ENCODE peak calls at places on chromosome 19, in nine cellular contexts. One of them, this sample, is unnamed.

GRCh38 chr19:9914001-9914314 is 22.4 kb downstream of the OLFM2 start:
- DNase-seq in AG10803: no peak
- DNase-seq in myocyte: no peak
- DNase-seq in effector memory CD4-positive, alpha-beta T cell: no peak
- DNase-seq in left ventricle myocardium superior: no peak
- DNase-seq in cardiac fibroblast: no peak
- DNase-seq in H4: no peak
- DNase-seq in A549: peak
- DNase-seq in cardiac muscle cell: no peak
- DNase-seq in this sample: no peak

GRCh38 chr19:58554494-58555368 is at the start of gene CHMP2A:
- DNase-seq in AG10803: peak
- DNase-seq in myocyte: peak
- DNase-seq in effector memory CD4-positive, alpha-beta T cell: peak
- DNase-seq in left ventricle myocardium superior: peak
- DNase-seq in cardiac fibroblast: peak
- DNase-seq in H4: peak
- DNase-seq in A549: peak
- DNase-seq in cardiac muscle cell: peak
- DNase-seq in this sample: peak

GRCh38 chr19:9883231-9883758 is 48.2 kb downstream of the PIN1 start:
- DNase-seq in AG10803: no peak
- DNase-seq in myocyte: peak
- DNase-seq in effector memory CD4-positive, alpha-beta T cell: no peak
- DNase-seq in left ventricle myocardium superior: no peak
- DNase-seq in cardiac fibroblast: no peak
- DNase-seq in H4: no peak
- DNase-seq in A549: no peak
- DNase-seq in cardiac muscle cell: peak
- DNase-seq in this sample: no peak

GRCh38 chr19:19451429-19452240 is 46.2 kb downstream of the GATAD2A start:
- DNase-seq in AG10803: peak
- DNase-seq in myocyte: no peak
- DNase-seq in effector memory CD4-positive, alpha-beta T cell: no peak
- DNase-seq in left ventricle myocardium superior: no peak
- DNase-seq in cardiac fibroblast: no peak
- DNase-seq in H4: no peak
- DNase-seq in A549: no peak
- DNase-seq in cardiac muscle cell: no peak
- DNase-seq in this sample: no peak

GRCh38 chr19:13037161-13037560 is 41.9 kb downstream of the NFIX start:
- DNase-seq in AG10803: peak
- DNase-seq in myocyte: peak
- DNase-seq in effector memory CD4-positive, alpha-beta T cell: no peak
- DNase-seq in left ventricle myocardium superior: peak
- DNase-seq in cardiac fibroblast: peak
- DNase-seq in H4: peak
- DNase-seq in A549: no peak
- DNase-seq in cardiac muscle cell: peak
- DNase-seq in this sample: no peak

GRCh38 chr19:46124638-46125115 is at the start of gene IGFL3:
- DNase-seq in AG10803: peak
- DNase-seq in myocyte: no peak
- DNase-seq in effector memory CD4-positive, alpha-beta T cell: no peak
- DNase-seq in left ventricle myocardium superior: no peak
- DNase-seq in cardiac fibroblast: no peak
- DNase-seq in H4: no peak
- DNase-seq in A549: no peak
- DNase-seq in cardiac muscle cell: no peak
- DNase-seq in this sample: no peak

GRCh38 chr19:55935206-55935605 is 3.1 kb upstream of the NLRP13 start:
- DNase-seq in AG10803: no peak
- DNase-seq in myocyte: no peak
- DNase-seq in effector memory CD4-positive, alpha-beta T cell: no peak
- DNase-seq in left ventricle myocardium superior: no peak
- DNase-seq in cardiac fibroblast: no peak
- DNase-seq in H4: no peak
- DNase-seq in A549: no peak
- DNase-seq in cardiac muscle cell: no peak
- DNase-seq in this sample: no peak

GRCh38 chr19:52336976-52337375 is 933 bp downstream of the ZNF610 start:
- DNase-seq in AG10803: no peak
- DNase-seq in myocyte: peak
- DNase-seq in effector memory CD4-positive, alpha-beta T cell: no peak
- DNase-seq in left ventricle myocardium superior: no peak
- DNase-seq in cardiac fibroblast: peak
- DNase-seq in H4: no peak
- DNase-seq in A549: no peak
- DNase-seq in cardiac muscle cell: peak
- DNase-seq in this sample: no peak

GRCh38 chr19:50663280-50663790 is 14.1 kb downstream of the C19orf81 start:
- DNase-seq in AG10803: no peak
- DNase-seq in myocyte: no peak
- DNase-seq in effector memory CD4-positive, alpha-beta T cell: no peak
- DNase-seq in left ventricle myocardium superior: no peak
- DNase-seq in cardiac fibroblast: no peak
- DNase-seq in H4: peak
- DNase-seq in A549: peak
- DNase-seq in cardiac muscle cell: no peak
- DNase-seq in this sample: peak

GRCh38 chr19:1567116-1567847 is 843 bp downstream of the MEX3D start:
- DNase-seq in AG10803: no peak
- DNase-seq in myocyte: no peak
- DNase-seq in effector memory CD4-positive, alpha-beta T cell: no peak
- DNase-seq in left ventricle myocardium superior: peak
- DNase-seq in cardiac fibroblast: peak
- DNase-seq in H4: no peak
- DNase-seq in A549: no peak
- DNase-seq in cardiac muscle cell: peak
- DNase-seq in this sample: no peak

GRCh38 chr19:4748589-4748988 is 24.9 kb upstream of the DPP9 start:
- DNase-seq in AG10803: no peak
- DNase-seq in myocyte: peak
- DNase-seq in effector memory CD4-positive, alpha-beta T cell: no peak
- DNase-seq in left ventricle myocardium superior: no peak
- DNase-seq in cardiac fibroblast: no peak
- DNase-seq in H4: no peak
- DNase-seq in A549: no peak
- DNase-seq in cardiac muscle cell: no peak
- DNase-seq in this sample: no peak

GRCh38 chr19:40800997-40801377 is 2.0 kb downstream of the EGLN2 start:
- DNase-seq in AG10803: no peak
- DNase-seq in myocyte: no peak
- DNase-seq in effector memory CD4-positive, alpha-beta T cell: no peak
- DNase-seq in left ventricle myocardium superior: no peak
- DNase-seq in cardiac fibroblast: no peak
- DNase-seq in H4: no peak
- DNase-seq in A549: no peak
- DNase-seq in cardiac muscle cell: no peak
- DNase-seq in this sample: no peak

GRCh38 chr19:42228640-42229039 is 8.5 kb downstream of the ZNF526 start:
- DNase-seq in AG10803: no peak
- DNase-seq in myocyte: no peak
- DNase-seq in effector memory CD4-positive, alpha-beta T cell: no peak
- DNase-seq in left ventricle myocardium superior: peak
- DNase-seq in cardiac fibroblast: no peak
- DNase-seq in H4: no peak
- DNase-seq in A549: no peak
- DNase-seq in cardiac muscle cell: no peak
- DNase-seq in this sample: no peak

GRCh38 chr19:45424191-45425058 is 708 bp upstream of the ERCC1 start:
- DNase-seq in AG10803: peak
- DNase-seq in myocyte: peak
- DNase-seq in effector memory CD4-positive, alpha-beta T cell: no peak
- DNase-seq in left ventricle myocardium superior: peak
- DNase-seq in cardiac fibroblast: peak
- DNase-seq in H4: peak
- DNase-seq in A549: peak
- DNase-seq in cardiac muscle cell: peak
- DNase-seq in this sample: peak

GRCh38 chr19:45472557-45473365 is 5.0 kb downstream of the FOSB start:
- DNase-seq in AG10803: peak
- DNase-seq in myocyte: no peak
- DNase-seq in effector memory CD4-positive, alpha-beta T cell: peak
- DNase-seq in left ventricle myocardium superior: no peak
- DNase-seq in cardiac fibroblast: peak
- DNase-seq in H4: no peak
- DNase-seq in A549: no peak
- DNase-seq in cardiac muscle cell: peak
- DNase-seq in this sample: no peak

GRCh38 chr19:50723069-50723468 is at the start of gene CLEC11A:
- DNase-seq in AG10803: peak
- DNase-seq in myocyte: peak
- DNase-seq in effector memory CD4-positive, alpha-beta T cell: no peak
- DNase-seq in left ventricle myocardium superior: peak
- DNase-seq in cardiac fibroblast: peak
- DNase-seq in H4: peak
- DNase-seq in A549: no peak
- DNase-seq in cardiac muscle cell: peak
- DNase-seq in this sample: no peak

GRCh38 chr19:42271861-42272534 is 2.9 kb downstream of the CIC start:
- DNase-seq in AG10803: no peak
- DNase-seq in myocyte: no peak
- DNase-seq in effector memory CD4-positive, alpha-beta T cell: no peak
- DNase-seq in left ventricle myocardium superior: peak
- DNase-seq in cardiac fibroblast: no peak
- DNase-seq in H4: no peak
- DNase-seq in A549: no peak
- DNase-seq in cardiac muscle cell: no peak
- DNase-seq in this sample: no peak

GRCh38 chr19:18044825-18045304 is 36.9 kb downstream of the ARRDC2 start:
- DNase-seq in AG10803: peak
- DNase-seq in myocyte: peak
- DNase-seq in effector memory CD4-positive, alpha-beta T cell: peak
- DNase-seq in left ventricle myocardium superior: peak
- DNase-seq in cardiac fibroblast: peak
- DNase-seq in H4: peak
- DNase-seq in A549: no peak
- DNase-seq in cardiac muscle cell: peak
- DNase-seq in this sample: no peak

GRCh38 chr19:2475018-2475701 is 767 bp upstream of the GADD45B start:
- DNase-seq in AG10803: peak
- DNase-seq in myocyte: peak
- DNase-seq in effector memory CD4-positive, alpha-beta T cell: peak
- DNase-seq in left ventricle myocardium superior: peak
- DNase-seq in cardiac fibroblast: peak
- DNase-seq in H4: peak
- DNase-seq in A549: no peak
- DNase-seq in cardiac muscle cell: peak
- DNase-seq in this sample: peak

GRCh38 chr19:1076951-1077350 is 10.0 kb downstream of the ARHGAP45 start:
- DNase-seq in AG10803: no peak
- DNase-seq in myocyte: no peak
- DNase-seq in effector memory CD4-positive, alpha-beta T cell: peak
- DNase-seq in left ventricle myocardium superior: peak
- DNase-seq in cardiac fibroblast: no peak
- DNase-seq in H4: no peak
- DNase-seq in A549: no peak
- DNase-seq in cardiac muscle cell: no peak
- DNase-seq in this sample: no peak

GRCh38 chr19:50817941-50818858 is 5.4 kb downstream of the KLK1 start:
- DNase-seq in AG10803: no peak
- DNase-seq in myocyte: no peak
- DNase-seq in effector memory CD4-positive, alpha-beta T cell: no peak
- DNase-seq in left ventricle myocardium superior: peak
- DNase-seq in cardiac fibroblast: peak
- DNase-seq in H4: no peak
- DNase-seq in A549: peak
- DNase-seq in cardiac muscle cell: peak
- DNase-seq in this sample: peak

GRCh38 chr19:29537181-29537580 is 11.4 kb downstream of the VSTM2B start:
- DNase-seq in AG10803: no peak
- DNase-seq in myocyte: no peak
- DNase-seq in effector memory CD4-positive, alpha-beta T cell: no peak
- DNase-seq in left ventricle myocardium superior: no peak
- DNase-seq in cardiac fibroblast: no peak
- DNase-seq in H4: no peak
- DNase-seq in A549: no peak
- DNase-seq in cardiac muscle cell: no peak
- DNase-seq in this sample: no peak

GRCh38 chr19:49690073-49690655 is 752 bp upstream of the CPT1C start:
- DNase-seq in AG10803: no peak
- DNase-seq in myocyte: no peak
- DNase-seq in effector memory CD4-positive, alpha-beta T cell: no peak
- DNase-seq in left ventricle myocardium superior: no peak
- DNase-seq in cardiac fibroblast: no peak
- DNase-seq in H4: no peak
- DNase-seq in A549: no peak
- DNase-seq in cardiac muscle cell: no peak
- DNase-seq in this sample: no peak

GRCh38 chr19:2896694-2897093 is 4.0 kb upstream of the ZNF57 start:
- DNase-seq in AG10803: no peak
- DNase-seq in myocyte: no peak
- DNase-seq in effector memory CD4-positive, alpha-beta T cell: no peak
- DNase-seq in left ventricle myocardium superior: no peak
- DNase-seq in cardiac fibroblast: no peak
- DNase-seq in H4: no peak
- DNase-seq in A549: no peak
- DNase-seq in cardiac muscle cell: no peak
- DNase-seq in this sample: no peak

This sample was measured in HAP-1.